ENCODE peak calls at places on chromosomes 11 and 22, in four cellular contexts. M, L, Z and N are unnamed samples.

GRCh38 chr11:8988329-8989234 is 15.2 kb downstream of the NRIP3 start:
- DNase-seq in M (no peak), L (no peak), Z (no peak), N (peak; percentile 72)

GRCh38 chr22:19971276-19972124 is 29.9 kb upstream of the TXNRD2 start:
- DNase-seq in M (no peak), L (no peak), Z (no peak), N (no peak)

GRCh38 chr22:37501610-37502341 is 15.6 kb upstream of the MFNG start:
- DNase-seq in M (no peak), L (peak; percentile 80), Z (no peak), N (peak; percentile 69)

GRCh38 chr22:25775501-25775900 is 33.5 kb downstream of the MYO18B start:
- DNase-seq in M (no peak), L (no peak), Z (peak; percentile 54), N (no peak)

GRCh38 chr11:85875505-85875904 is 20.3 kb downstream of the CCDC83 start:
- DNase-seq in M (no peak), L (no peak), Z (no peak), N (peak; percentile 63)

GRCh38 chr11:14110629-14111028 is 148.1 kb downstream of the SPON1 start:
- DNase-seq in M (no peak), L (no peak), Z (no peak), N (no peak)

GRCh38 chr22:25933158-25933788 is 191.3 kb downstream of the MYO18B start:
- DNase-seq in M (no peak), L (no peak), Z (no peak), N (no peak)

GRCh38 chr22:20245577-20246367 is 22.3 kb downstream of the RTN4R start:
- DNase-seq in M (no peak), L (no peak), Z (peak; percentile 48), N (no peak)

GRCh38 chr22:47299879-47300697 is 537.6 kb downstream of the TBC1D22A start:
- DNase-seq in M (no peak), L (no peak), Z (no peak), N (no peak)

GRCh38 chr11:45918331-45918941 is 759 bp upstream of the PEX16 start:
- DNase-seq in M (no peak), L (peak; percentile 81), Z (peak; percentile 79), N (peak; percentile 63)

GRCh38 chr22:27760474-27760873 is 41.1 kb downstream of the MN1 start:
- DNase-seq in M (no peak), L (no peak), Z (no peak), N (no peak)

GRCh38 chr11:61564936-61565696 is 15.8 kb downstream of the SYT7 start:
- DNase-seq in M (no peak), L (no peak), Z (no peak), N (no peak)

GRCh38 chr11:12591706-12592105 is 82.5 kb upstream of the TEAD1 start:
- DNase-seq in M (no peak), L (no peak), Z (no peak), N (no peak)

GRCh38 chr11:72789493-72790131 is 4.2 kb downstream of the STARD10 start:
- DNase-seq in M (no peak), L (no peak), Z (peak; percentile 0), N (peak; percentile 47)

GRCh38 chr11:27391336-27392015 is 28.5 kb upstream of the CCDC34 start:
- DNase-seq in M (peak; percentile 41), L (no peak), Z (peak; percentile 57), N (no peak)

GRCh38 chr11:61149624-61150615 is 11.3 kb downstream of the VPS37C start:
- DNase-seq in M (no peak), L (no peak), Z (peak; percentile 40), N (no peak)

GRCh38 chr11:128181090-128181485 is 406.3 kb downstream of the ETS1 start:
- DNase-seq in M (no peak), L (no peak), Z (no peak), N (no peak)

GRCh38 chr11:19164230-19164855 is 37.4 kb downstream of the CSRP3 start:
- DNase-seq in M (no peak), L (no peak), Z (no peak), N (no peak)

GRCh38 chr22:37533995-37534394 is 14.8 kb upstream of the CARD10 start:
- DNase-seq in M (no peak), L (no peak), Z (no peak), N (peak; percentile 69)

GRCh38 chr11:33695051-33695566 is 5.5 kb downstream of the C11orf91 start:
- DNase-seq in M (no peak), L (no peak), Z (no peak), N (no peak)

GRCh38 chr22:30873661-30874060 is 94.9 kb downstream of the MORC2 start:
- DNase-seq in M (no peak), L (no peak), Z (no peak), N (no peak)

GRCh38 chr11:115497303-115497702 is 6.9 kb downstream of the CADM1 start:
- DNase-seq in M (no peak), L (no peak), Z (no peak), N (no peak)

GRCh38 chr11:60699282-60699681 is at the start of gene MS4A8:
- DNase-seq in M (no peak), L (no peak), Z (no peak), N (no peak)

DNA sequence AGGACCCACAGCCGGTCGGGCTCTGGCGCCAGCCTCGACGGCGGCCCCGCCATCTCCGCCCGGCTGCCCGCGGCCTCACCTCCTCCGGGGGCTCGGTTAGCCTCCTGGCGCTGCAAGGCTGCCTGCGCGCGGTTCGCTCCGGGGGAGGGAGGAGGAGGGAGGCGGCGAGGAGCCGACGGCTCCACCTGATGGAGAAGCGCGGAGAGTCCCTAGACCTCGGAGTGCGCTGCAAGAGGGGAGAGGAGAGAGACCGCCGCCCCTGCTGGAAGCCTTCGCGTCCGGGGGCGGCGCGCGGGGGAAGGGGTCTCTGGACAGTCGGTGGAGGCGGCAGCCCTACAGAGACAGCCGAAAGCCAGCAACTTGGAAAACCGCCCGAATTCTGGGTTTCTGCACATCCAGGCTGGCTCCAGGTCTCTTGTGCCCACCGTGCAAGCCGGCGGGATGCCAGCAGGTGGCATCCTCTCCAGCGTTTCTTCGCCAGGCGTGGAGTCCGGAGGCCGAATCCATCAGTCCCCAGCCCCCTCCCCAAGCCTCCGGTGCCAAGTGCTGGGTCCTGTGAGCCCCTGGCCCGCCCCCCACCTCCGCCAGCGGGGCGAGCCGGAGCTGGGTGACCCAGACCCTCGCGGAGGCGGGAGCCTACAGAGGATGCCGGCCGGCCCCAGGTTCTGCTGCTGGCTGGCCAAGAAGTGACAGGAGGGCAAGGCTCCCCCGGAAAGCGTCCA is 2.9 kb upstream of the KIRREL3 start:
- DNase-seq in M (no peak), L (no peak), Z (peak; percentile 94), N (peak; percentile 44)
- TF ChIP-seq CTCF in M (peak; percentile 47), L (no peak), Z (peak; percentile 65), N (peak; percentile 74)

GRCh38 chr22:22380098-22381030 is 128.2 kb downstream of the ZNF280B start:
- DNase-seq in M (no peak), L (no peak), Z (peak; percentile 53), N (no peak)

GRCh38 chr22:22377335-22377734 is 131.2 kb downstream of the ZNF280B start:
- DNase-seq in M (no peak), L (no peak), Z (no peak), N (no peak)

GRCh38 chr22:22376352-22376706 is 131.7 kb downstream of the VPREB1 start:
- DNase-seq in M (no peak), L (no peak), Z (no peak), N (no peak)

GRCh38 chr22:22375586-22376351 is 131.2 kb downstream of the VPREB1 start:
- DNase-seq in M (no peak), L (no peak), Z (no peak), N (no peak)

GRCh38 chr22:22378446-22379415 is 129.8 kb downstream of the ZNF280B start:
- DNase-seq in M (no peak), L (no peak), Z (no peak), N (no peak)
- TF ChIP-seq CTCF in M (no peak), L (no peak), Z (no peak), N (no peak)

GRCh38 chr22:50308597-50308935 is 1.1 kb upstream of the PLXNB2 start:
- DNase-seq in M (no peak), L (peak; percentile 84), Z (peak; percentile 39), N (peak; percentile 69)
- TF ChIP-seq CTCF in M (no peak), L (no peak), Z (no peak), N (no peak)

GRCh38 chr11:65915821-65916251 is 3.0 kb downstream of the C11orf68 start:
- DNase-seq in M (peak; percentile 95), L (peak; percentile 89), Z (no peak), N (peak; percentile 99)

GRCh38 chr11:65912840-65913239 is 6.0 kb downstream of the C11orf68 start:
- DNase-seq in M (no peak), L (no peak), Z (no peak), N (peak; percentile 69)

GRCh38 chr11:65907878-65908277 is 7.7 kb upstream of the FOSL1 start:
- DNase-seq in M (no peak), L (no peak), Z (no peak), N (no peak)

GRCh38 chr11:65915101-65915820 is 3.6 kb downstream of the C11orf68 start:
- DNase-seq in M (no peak), L (no peak), Z (no peak), N (no peak)

GRCh38 chr11:65911682-65912568 is 6.9 kb downstream of the C11orf68 start:
- DNase-seq in M (no peak), L (peak; percentile 72), Z (peak; percentile 67), N (peak; percentile 85)
- TF ChIP-seq CTCF in M (no peak), L (peak; percentile 42), Z (peak; percentile 49), N (peak; percentile 46)

DNA sequence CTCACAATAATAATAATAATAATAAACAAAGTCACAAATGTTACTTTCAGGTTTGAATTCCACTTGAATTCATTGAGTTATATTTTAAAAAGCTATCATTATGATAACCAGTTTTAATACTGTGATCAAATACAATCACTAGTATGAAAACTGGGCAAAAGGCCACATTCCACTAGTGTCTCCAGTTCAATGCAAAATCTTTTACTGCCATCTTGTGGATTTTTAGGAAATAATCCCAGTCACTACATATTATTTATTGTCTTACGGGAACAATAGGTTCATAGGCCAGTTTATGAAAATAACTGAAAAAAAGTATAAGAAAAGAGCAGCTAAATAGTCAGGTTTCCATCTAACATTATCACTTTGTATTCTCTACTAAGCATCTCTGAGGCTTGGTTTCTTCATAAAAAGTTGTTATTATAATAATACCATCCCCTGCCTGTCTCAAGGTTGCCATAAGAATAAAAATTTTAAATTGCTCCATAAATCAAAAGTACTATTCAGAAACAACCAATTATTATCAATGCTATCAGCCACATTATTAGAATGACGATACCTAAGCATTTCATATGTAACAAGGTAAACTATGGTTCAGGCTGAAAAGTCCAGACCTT is 533.9 kb upstream of the CCDC90B start:
- DNase-seq in M (no peak), L (no peak), Z (peak; percentile 38), N (peak; percentile 79)
- TF ChIP-seq CTCF in M (no peak), L (peak; percentile 58), Z (peak; percentile 75), N (peak; percentile 83)